ENCODE peak calls at places on chromosomes 3 and 15, in seven cellular contexts. R is ovary, I is uterus, H is H54, U is testis, E is NB4, Z is lower leg skin. V is an unnamed sample.

GRCh38 chr3:16480861-16481569 is 32.5 kb downstream of the RFTN1 start:
- DNase-seq in Z (no peak), U (no peak), E (no peak), R (no peak), I (no peak), H (no peak), V (no peak)

GRCh38 chr15:52031542-52031941 is 12.5 kb downstream of the MAPK6 start:
- DNase-seq in H (no peak), E (peak), Z (no peak), I (no peak), R (no peak), U (no peak), V (peak)

GRCh38 chr3:4846529-4846928 is 132.7 kb upstream of the BHLHE40 start:
- DNase-seq in Z (no peak), I (no peak), E (no peak), H (no peak), U (no peak), R (no peak), V (no peak)

GRCh38 chr3:112013058-112013783 is 14.5 kb downstream of the TAGLN3 start:
- DNase-seq in I (peak), Z (peak), R (peak), U (peak), E (peak), H (peak), V (peak)

GRCh38 chr3:32021748-32022147 is 40.2 kb downstream of the ZNF860 start:
- DNase-seq in Z (no peak), I (no peak), E (no peak), H (no peak), R (no peak), U (no peak), V (no peak)

GRCh38 chr3:89698208-89698830 is 590.9 kb downstream of the EPHA3 start:
- DNase-seq in E (no peak), U (no peak), R (no peak), I (no peak), H (no peak), Z (no peak), V (no peak)

GRCh38 chr15:91853968-91854943 is 748 bp downstream of the SLCO3A1 start:
- DNase-seq in R (peak), U (peak), Z (peak), E (peak), H (peak), I (peak), V (peak)

GRCh38 chr3:61439116-61439459 is 122.3 kb upstream of the PTPRG start:
- DNase-seq in Z (no peak), H (no peak), R (no peak), U (no peak), I (no peak), E (no peak), V (no peak)

GRCh38 chr3:59258591-59258990 is 208.8 kb upstream of the CFAP20DC start:
- DNase-seq in R (no peak), I (no peak), Z (no peak), E (no peak), U (no peak), H (no peak), V (no peak)

GRCh38 chr3:45218578-45219390 is 7.3 kb downstream of the TMEM158 start:
- DNase-seq in H (no peak), I (peak), Z (no peak), R (no peak), E (peak), U (no peak), V (peak)

GRCh38 chr3:114452176-114452744 is 158.4 kb downstream of the TIGIT start:
- DNase-seq in Z (no peak), U (no peak), I (no peak), E (no peak), R (no peak), H (no peak), V (no peak)

GRCh38 chr3:102059145-102059943 is 210.0 kb downstream of the NFKBIZ start:
- DNase-seq in I (no peak), Z (no peak), U (no peak), E (no peak), R (no peak), H (no peak), V (no peak)

GRCh38 chr3:197029511-197030167 is at the start of gene MELTF:
- DNase-seq in Z (peak), R (peak), E (peak), U (peak), H (peak), I (peak), V (peak)
- TF ChIP-seq POLR2A in Z (no peak), R (no peak), E (no peak), U (no peak), H (peak), I (no peak), V (no peak)

GRCh38 chr3:39671116-39671515 is 138.3 kb upstream of the MYRIP start:
- DNase-seq in R (no peak), U (no peak), E (peak), Z (no peak), I (no peak), H (no peak), V (no peak)
- TF ChIP-seq POLR2A in R (no peak), U (no peak), E (no peak), Z (no peak), I (no peak), H (no peak), V (no peak)

DNA sequence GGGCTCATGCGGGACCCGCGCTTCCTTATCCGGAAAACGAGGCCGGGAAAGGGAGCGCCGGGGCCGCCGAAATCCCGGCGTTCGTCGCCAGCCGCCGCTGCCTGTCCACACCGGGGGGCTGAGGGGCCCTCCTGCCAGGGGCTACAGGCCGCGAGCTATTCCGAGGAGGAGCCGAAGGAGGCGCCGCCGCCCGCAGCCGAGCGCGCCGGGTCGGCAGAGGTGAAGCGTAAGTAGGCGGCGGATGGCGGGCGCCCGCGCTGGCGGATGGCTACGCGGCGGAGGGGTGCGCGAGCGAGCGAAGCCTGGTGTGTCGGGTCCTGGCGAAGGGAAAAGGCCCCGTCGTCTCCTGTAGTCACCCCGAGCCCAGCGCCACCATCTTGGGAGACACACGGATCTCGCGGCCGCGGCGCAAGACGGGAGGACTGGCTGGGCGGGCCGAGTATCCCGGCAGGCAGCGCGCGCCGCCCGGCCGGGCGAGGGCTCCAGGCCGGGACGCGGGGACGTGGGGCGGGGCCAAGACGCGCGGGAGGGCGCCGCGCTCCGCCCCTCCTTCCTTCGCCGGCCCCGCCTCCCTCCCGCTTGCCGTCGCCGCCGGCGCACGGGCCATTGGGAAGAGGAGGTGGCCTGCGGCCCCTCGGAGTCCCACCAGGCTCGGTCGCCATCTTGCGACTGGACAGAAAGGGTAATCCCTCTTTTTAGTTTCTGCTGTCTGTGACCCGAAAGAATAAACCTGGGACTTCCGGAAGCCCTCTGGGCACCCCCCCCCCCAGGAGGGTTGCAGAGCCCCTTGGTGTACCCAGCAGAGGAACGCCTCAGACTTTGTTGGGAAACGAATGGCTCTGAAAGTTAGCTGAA is at the start of gene UBE3A:
- DNase-seq in Z (peak), U (peak), H (peak), I (peak), E (peak), R (peak), V (peak)
- TF ChIP-seq POLR2A in Z (no peak), U (peak), H (peak), I (peak), E (peak), R (peak), V (peak)

DNA sequence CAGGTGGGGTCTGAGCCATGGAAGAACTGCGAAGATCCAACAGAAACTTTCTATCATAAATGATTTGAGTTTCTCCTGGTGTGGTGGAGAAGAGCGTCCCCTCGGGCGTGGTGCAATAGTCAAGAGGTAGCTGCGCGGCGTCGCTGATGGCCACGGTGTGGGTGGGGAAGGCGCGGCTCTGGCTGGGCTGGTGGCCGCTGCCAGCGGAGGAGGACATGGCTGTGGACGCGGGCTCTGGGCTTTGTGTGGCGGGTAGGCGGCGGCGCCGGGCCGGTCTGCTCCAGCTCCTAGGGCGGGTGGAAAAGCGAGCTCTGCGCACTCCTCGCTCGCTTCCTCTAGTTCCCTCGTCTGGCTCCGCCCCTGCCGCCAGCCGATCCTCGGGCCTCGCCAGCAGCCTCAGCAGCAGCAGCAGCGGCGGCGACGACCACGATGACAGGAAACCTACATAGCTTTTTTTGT is 5.9 kb downstream of the STARD9 start:
- DNase-seq in R (peak), U (peak), E (peak), Z (peak), I (peak), H (no peak), V (peak)
- TF ChIP-seq POLR2A in R (peak), U (no peak), E (peak), Z (no peak), I (peak), H (no peak), V (no peak)

GRCh38 chr15:59251001-59251845 is 44.6 kb downstream of the LDHAL6B start:
- DNase-seq in E (no peak), H (no peak), R (no peak), Z (no peak), I (no peak), U (no peak), V (no peak)

GRCh38 chr15:59247364-59247763 is 40.7 kb downstream of the LDHAL6B start:
- DNase-seq in R (no peak), U (peak), E (peak), H (peak), Z (no peak), I (peak), V (peak)

GRCh38 chr15:59249816-59250215 is 43.2 kb downstream of the LDHAL6B start:
- DNase-seq in I (no peak), E (no peak), R (no peak), H (no peak), Z (no peak), U (no peak), V (no peak)

GRCh38 chr15:59252137-59252536 is 45.5 kb downstream of the LDHAL6B start:
- DNase-seq in H (no peak), E (no peak), U (no peak), R (no peak), I (no peak), Z (peak), V (no peak)

DNA sequence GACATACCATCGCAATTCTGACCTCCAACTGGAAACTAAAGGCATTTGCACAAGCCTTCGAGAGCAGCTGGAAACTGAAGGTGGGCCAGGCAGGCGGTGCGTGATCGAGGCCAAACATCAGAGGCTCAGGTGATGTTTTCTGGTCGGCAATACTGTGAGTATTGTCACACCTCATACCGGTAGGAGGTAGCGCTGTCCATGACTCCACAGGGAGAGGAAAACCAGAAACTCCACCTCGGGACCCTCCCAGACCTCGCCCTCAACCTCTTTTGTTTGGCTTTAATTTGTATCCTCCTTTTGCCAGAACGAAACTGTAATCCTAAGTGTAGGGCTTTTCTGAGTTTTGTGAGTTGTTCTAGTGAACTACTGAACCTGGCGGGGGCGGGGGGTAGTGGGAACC is 43.6 kb downstream of the LDHAL6B start:
- DNase-seq in I (no peak), E (no peak), Z (no peak), R (no peak), H (no peak), U (no peak), V (no peak)
- TF ChIP-seq POLR2A in I (no peak), E (no peak), Z (no peak), R (no peak), H (no peak), U (no peak), V (no peak)

GRCh38 chr3:66038726-66039589 is at the start of gene MAGI1:
- DNase-seq in Z (peak), E (peak), U (peak), I (peak), H (peak), R (peak), V (peak)
- TF ChIP-seq POLR2A in Z (no peak), E (no peak), U (no peak), I (peak), H (peak), R (peak), V (no peak)

DNA sequence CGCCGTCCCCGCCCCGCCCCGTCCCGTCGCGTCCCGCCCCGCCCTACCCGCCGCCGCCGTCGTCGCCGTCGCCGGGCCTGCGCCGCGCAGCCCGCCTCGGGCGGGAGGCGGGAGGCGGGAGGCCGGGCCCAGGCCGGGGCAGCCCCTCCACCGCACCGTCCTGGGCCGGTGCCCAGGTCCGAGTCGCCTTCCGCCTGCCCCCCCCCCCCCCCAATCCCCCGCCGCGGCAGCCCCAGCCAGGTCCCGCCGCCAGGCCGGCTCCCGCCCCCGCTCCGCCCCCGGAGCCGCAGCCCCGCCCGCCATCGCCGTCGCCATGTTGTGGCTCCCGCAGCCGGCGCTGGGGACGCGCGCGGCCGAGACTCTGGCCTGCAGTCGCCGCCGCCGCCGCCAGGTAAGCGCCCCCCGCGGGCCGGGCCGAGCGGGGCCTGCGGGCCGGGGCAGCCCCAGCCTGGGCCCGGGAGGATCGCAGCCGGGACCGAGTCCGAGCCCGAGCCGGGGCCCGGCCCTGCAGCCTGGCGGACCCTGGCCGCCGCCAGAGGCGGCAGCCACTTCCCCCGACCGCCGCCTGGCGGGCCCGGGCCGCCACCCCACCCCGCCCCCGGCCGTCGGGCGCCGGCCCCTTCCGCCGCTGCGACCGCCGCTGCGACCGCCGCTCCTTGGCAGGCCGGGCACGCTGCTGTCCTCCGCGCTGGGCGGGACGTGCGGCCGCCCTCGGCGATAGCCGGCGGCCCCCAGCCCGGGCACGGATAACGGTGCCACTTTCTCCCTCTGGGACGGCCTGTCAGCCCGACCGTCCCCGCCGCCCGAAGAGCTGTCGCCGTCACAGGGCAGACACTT is at the start of gene ZNF592:
- DNase-seq in Z (peak), E (peak), U (peak), I (peak), H (peak), R (peak), V (peak)
- TF ChIP-seq POLR2A in Z (no peak), E (peak), U (no peak), I (peak), H (peak), R (peak), V (no peak)

GRCh38 chr15:43008150-43008549 is 87.6 kb upstream of the TTBK2 start:
- DNase-seq in Z (no peak), H (no peak), I (no peak), E (no peak), R (no peak), U (no peak), V (no peak)

GRCh38 chr15:43007551-43007950 is 87.0 kb upstream of the TTBK2 start:
- DNase-seq in I (no peak), R (no peak), U (no peak), E (no peak), Z (no peak), H (no peak), V (no peak)

GRCh38 chr15:43009206-43009605 is 88.6 kb upstream of the TTBK2 start:
- DNase-seq in H (no peak), I (no peak), R (no peak), U (no peak), E (no peak), Z (no peak), V (no peak)

GRCh38 chr15:43006991-43007390 is 86.4 kb upstream of the TTBK2 start:
- DNase-seq in U (no peak), I (no peak), E (no peak), H (no peak), R (no peak), Z (no peak), V (no peak)
- TF ChIP-seq POLR2A in U (no peak), I (no peak), E (no peak), H (no peak), R (no peak), Z (no peak), V (no peak)